ENCODE peak calls at places on chromosomes 2 and 18, in five cellular contexts. J, S, A, G and I are unnamed samples.
A peak's percentile ranks its signal among the peaks of the same experiment; 100 is the strongest.

GRCh38 chr18:50819027-50819726 is 639 bp downstream of the MRO start:
- DNase-seq in J (peak; percentile 65), S (no peak), A (no peak), G (peak; percentile 54), I (no peak)

GRCh38 chr2:101200714-101201113 is 49.5 kb upstream of the TBC1D8 start:
- DNase-seq in J (no peak), S (no peak), A (no peak), G (no peak), I (no peak)

GRCh38 chr2:63192169-63192888 is 141.7 kb downstream of the OTX1 start:
- DNase-seq in J (no peak), S (no peak), A (no peak), G (no peak), I (no peak)

GRCh38 chr2:180698668-180699067 is 281.7 kb upstream of the UBE2E3 start:
- DNase-seq in J (no peak), S (no peak), A (no peak), G (no peak), I (no peak)

GRCh38 chr2:26757873-26758789 is 6.0 kb upstream of the SLC35F6 start:
- DNase-seq in J (no peak), S (peak; percentile 90), A (peak; percentile 84), G (peak; percentile 94), I (peak; percentile 50)

GRCh38 chr2:110114007-110114591 is 1.5 kb downstream of the MALL start:
- DNase-seq in J (peak; percentile 65), S (no peak), A (peak; percentile 19), G (peak; percentile 46), I (peak; percentile 29)

GRCh38 chr2:2742745-2743144 is 411.7 kb upstream of the MYT1L start:
- DNase-seq in J (no peak), S (no peak), A (no peak), G (no peak), I (no peak)

GRCh38 chr2:224584111-224584764 is 925 bp downstream of the CUL3 start:
- DNase-seq in J (no peak), S (peak; percentile 67), A (peak; percentile 33), G (no peak), I (peak; percentile 64)

GRCh38 chr2:41966431-41966893 is 81.4 kb upstream of the PKDCC start:
- DNase-seq in J (peak; percentile 88), S (peak; percentile 96), A (peak; percentile 74), G (no peak), I (peak; percentile 94)

GRCh38 chr2:47008381-47009280 is 93.0 kb upstream of the MCFD2 start:
- DNase-seq in J (peak; percentile 63), S (peak; percentile 83), A (peak; percentile 22), G (peak; percentile 79), I (peak; percentile 71)

GRCh38 chr2:44233450-44234128 is 41.7 kb upstream of the SLC3A1 start:
- DNase-seq in J (no peak), S (no peak), A (peak; percentile 76), G (no peak), I (no peak)

GRCh38 chr2:235230809-235231601 is 262.8 kb upstream of the AGAP1 start:
- DNase-seq in J (no peak), S (no peak), A (peak; percentile 69), G (no peak), I (no peak)

GRCh38 chr18:54875063-54875462 is 46.8 kb downstream of the RAB27B start:
- DNase-seq in J (no peak), S (no peak), A (no peak), G (no peak), I (no peak)

GRCh38 chr2:82650038-82650437 is 1809.0 kb downstream of the SUCLG1 start:
- DNase-seq in J (no peak), S (no peak), A (no peak), G (no peak), I (no peak)

GRCh38 chr2:101803945-101804696 is 106.6 kb downstream of the MAP4K4 start:
- DNase-seq in J (no peak), S (no peak), A (peak; percentile 68), G (no peak), I (no peak)

GRCh38 chr2:65175894-65176527 is 46.1 kb upstream of the RAB1A start:
- DNase-seq in J (no peak), S (no peak), A (no peak), G (no peak), I (no peak)

GRCh38 chr2:119545754-119546445 is 1.7 kb downstream of the CFAP221 start:
- DNase-seq in J (no peak), S (no peak), A (no peak), G (no peak), I (no peak)

GRCh38 chr18:46497129-46497528 is 159.9 kb downstream of the LOXHD1 start:
- DNase-seq in J (no peak), S (no peak), A (peak; percentile 54), G (no peak), I (no peak)

GRCh38 chr2:230794472-230794871 is 70.3 kb upstream of the ITM2C start:
- DNase-seq in J (no peak), S (no peak), A (no peak), G (no peak), I (no peak)

GRCh38 chr18:51668101-51668500 is 470.6 kb upstream of the MEX3C start:
- DNase-seq in J (peak; percentile 58), S (no peak), A (peak; percentile 87), G (peak; percentile 35), I (peak; percentile 17)

GRCh38 chr2:42568431-42569115 is at the start of gene MTA3:
- DNase-seq in J (peak; percentile 78), S (peak; percentile 76), A (peak; percentile 79), G (peak; percentile 73), I (peak; percentile 79)

GRCh38 chr2:26052731-26053130 is 18.8 kb downstream of the RAB10 start:
- DNase-seq in J (no peak), S (no peak), A (no peak), G (no peak), I (no peak)

GRCh38 chr2:109272461-109272860 is 143.5 kb downstream of the SH3RF3 start:
- DNase-seq in J (no peak), S (no peak), A (no peak), G (no peak), I (no peak)

GRCh38 chr18:23837591-23837990 is 148.3 kb downstream of the LAMA3 start:
- DNase-seq in J (no peak), S (no peak), A (peak; percentile 78), G (no peak), I (no peak)

GRCh38 chr18:62745089-62745751 is 29.9 kb downstream of the PHLPP1 start:
- DNase-seq in J (no peak), S (no peak), A (no peak), G (no peak), I (no peak)
- H3K4me1 ChIP-seq in J (no peaks in the 10 kb centered on the region), S (no peaks in the 10 kb centered on the region), A (peaks cover 40% of the 10 kb centered on the region), G (peaks cover 27% of the 10 kb centered on the region), I (no peaks in the 10 kb centered on the region)

GRCh38 chr2:95317665-95318425 is 20.7 kb downstream of the KCNIP3 start:
- DNase-seq in J (peak; percentile 19), S (no peak), A (no peak), G (no peak), I (no peak)
- H3K9me3 ChIP-seq in J (no peaks in the 10 kb centered on the region), S (no peaks in the 10 kb centered on the region), A (no peaks in the 10 kb centered on the region), G (no peaks in the 10 kb centered on the region), I (no peaks in the 10 kb centered on the region)

GRCh38 chr18:36309436-36310391 is 12.2 kb downstream of the FHOD3 start:
- DNase-seq in J (no peak), S (no peak), A (no peak), G (no peak), I (peak; percentile 68)
- H3K4me1 ChIP-seq in J (peaks cover 19% of the 10 kb centered on the region), S (no peaks in the 10 kb centered on the region), A (no peaks in the 10 kb centered on the region), G (no peaks in the 10 kb centered on the region), I (peaks cover 35% of the 10 kb centered on the region)

GRCh38 chr18:55912071-55912470 is 324.1 kb upstream of the TCF4 start:
- DNase-seq in J (no peak), S (no peak), A (no peak), G (no peak), I (no peak)

GRCh38 chr18:55907352-55908045 is 319.5 kb upstream of the TCF4 start:
- DNase-seq in J (no peak), S (no peak), A (no peak), G (no peak), I (no peak)

GRCh38 chr18:55908790-55909408 is 320.9 kb upstream of the TCF4 start:
- DNase-seq in J (no peak), S (no peak), A (no peak), G (no peak), I (no peak)

GRCh38 chr18:55910328-55910727 is 322.3 kb upstream of the TCF4 start:
- DNase-seq in J (no peak), S (no peak), A (no peak), G (no peak), I (no peak)

DNA sequence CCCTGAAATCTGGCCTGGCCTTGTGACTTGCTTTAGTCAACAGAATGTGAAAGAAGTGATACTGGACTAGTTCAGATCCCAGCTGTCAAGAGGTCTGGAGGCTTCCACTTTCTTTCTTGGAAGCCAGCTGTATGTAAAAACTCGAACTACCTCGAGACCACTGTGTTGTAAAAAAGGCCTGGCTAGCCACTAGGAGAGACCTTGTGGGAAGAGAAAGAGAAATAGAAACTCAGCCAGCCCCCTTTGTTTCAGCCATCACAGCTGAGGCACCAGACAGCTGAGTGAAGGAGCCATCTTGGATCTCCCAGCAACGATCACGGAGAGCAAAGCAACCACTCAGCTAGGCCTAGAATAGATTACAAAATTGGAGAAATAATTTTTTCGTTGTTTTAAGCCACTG is 324.9 kb upstream of the TCF4 start:
- DNase-seq in J (no peak), S (no peak), A (no peak), G (no peak), I (no peak)
- H3K9me3 ChIP-seq in J (no peaks in the 10 kb centered on the region), S (no peaks in the 10 kb centered on the region), A (peaks cover 4% of the 10 kb centered on the region), G (no peaks in the 10 kb centered on the region), I (no peaks in the 10 kb centered on the region)

DNA sequence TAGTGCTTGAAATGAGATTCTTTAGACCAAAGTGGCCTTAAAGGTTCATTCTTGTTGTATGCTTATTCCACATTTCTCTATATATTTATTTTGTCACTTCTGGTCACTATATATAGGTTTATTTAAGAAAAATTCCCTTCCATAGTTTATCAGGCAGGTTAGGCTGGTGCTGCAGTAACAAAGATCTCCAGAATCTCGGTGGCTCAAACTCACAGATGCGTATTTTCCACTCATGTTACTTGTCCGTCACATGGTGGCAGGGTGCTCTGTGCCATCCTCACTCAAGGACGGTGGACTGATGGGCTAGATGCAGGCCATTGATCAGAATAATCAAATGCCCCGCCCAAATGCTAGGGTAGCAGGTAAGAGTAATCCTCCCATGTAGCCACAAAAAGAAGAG is 19.8 kb downstream of the SPTBN1 start:
- DNase-seq in J (no peak), S (no peak), A (no peak), G (no peak), I (no peak)
- H3K4me1 ChIP-seq in J (peaks cover 44% of the 10 kb centered on the region), S (no peaks in the 10 kb centered on the region), A (peaks cover 31% of the 10 kb centered on the region), G (peaks cover 5% of the 10 kb centered on the region), I (peaks cover 50% of the 10 kb centered on the region)